ENCODE peak calls at places on chromosome 16, in six cellular contexts. A is IMR-90, W is GM23248, H is gastrocnemius medialis, E is body of pancreas, R is AG04450. C is an unnamed sample. For H3K9me3, the result is how much of the 10 kb centered on the place peaks cover.

GRCh38 chr16:22016927-22017326 is 9.0 kb downstream of the MOSMO start:
- DNase-seq in A (no peak), W (no peak), H (no peak), R (no peak), E (no peak), C (no peak)

GRCh38 chr16:47150067-47150466 is 6.3 kb upstream of the NETO2 start:
- DNase-seq in H (no peak), W (no peak), A (no peak), E (no peak), R (no peak), C (no peak)

GRCh38 chr16:50718061-50718760 is 23.7 kb upstream of the CYLD start:
- DNase-seq in R (no peak), A (peak), W (peak), H (no peak), E (no peak), C (no peak)

GRCh38 chr16:19432429-19432828 is 14.7 kb downstream of the TMC5 start:
- DNase-seq in R (no peak), A (no peak), E (peak), W (no peak), H (no peak), C (no peak)

GRCh38 chr16:56930516-56931252 is 1.3 kb upstream of the HERPUD1 start:
- DNase-seq in E (peak), H (no peak), R (no peak), W (no peak), A (no peak), C (no peak)

GRCh38 chr16:67025151-67025550 is 3.8 kb upstream of the CBFB start:
- DNase-seq in R (no peak), A (no peak), E (no peak), W (no peak), H (no peak), C (no peak)

GRCh38 chr16:79299154-79299799 is 301.3 kb downstream of the MAF start:
- DNase-seq in R (no peak), W (no peak), E (no peak), H (no peak), A (no peak), C (no peak)

GRCh38 chr16:24826817-24827566 is 18.8 kb upstream of the SLC5A11 start:
- DNase-seq in A (no peak), R (no peak), H (no peak), E (no peak), W (no peak), C (no peak)

GRCh38 chr16:81293909-81294802 is 20.6 kb upstream of the GAN start:
- DNase-seq in A (peak), H (no peak), R (no peak), W (no peak), E (no peak), C (no peak)

GRCh38 chr16:50167603-50168002 is 14.5 kb downstream of the TENT4B start:
- DNase-seq in R (no peak), E (no peak), H (no peak), A (no peak), W (no peak), C (no peak)

GRCh38 chr16:67447508-67448076 is 16.7 kb downstream of the HSD11B2 start:
- DNase-seq in W (peak), A (peak), H (no peak), R (peak), E (peak), C (peak)

GRCh38 chr16:56341656-56342397 is 83.5 kb downstream of the AMFR start:
- DNase-seq in A (no peak), E (no peak), W (no peak), H (no peak), R (no peak), C (no peak)

GRCh38 chr16:84042879-84043485 is 387 bp upstream of the SLC38A8 start:
- DNase-seq in H (no peak), W (no peak), E (no peak), A (no peak), R (no peak), C (no peak)

GRCh38 chr16:49575352-49576172 is 202.0 kb downstream of the C16orf78 start:
- DNase-seq in R (no peak), W (no peak), H (no peak), A (no peak), E (peak), C (no peak)

GRCh38 chr16:50690177-50690576 is 3.2 kb upstream of the NOD2 start:
- DNase-seq in H (no peak), E (no peak), A (no peak), W (no peak), R (no peak), C (no peak)

GRCh38 chr16:9836118-9836736 is 346.0 kb downstream of the GRIN2A start:
- DNase-seq in W (peak), E (peak), R (no peak), H (no peak), A (no peak), C (no peak)

GRCh38 chr16:946048-946395 is 24.8 kb downstream of the LMF1 start:
- DNase-seq in E (no peak), W (no peak), A (peak), H (no peak), R (no peak), C (no peak)

GRCh38 chr16:4693956-4694663 is 748 bp downstream of the NUDT16L1 start:
- DNase-seq in E (peak), A (peak), W (peak), H (no peak), R (peak), C (peak)

GRCh38 chr16:28193530-28194423 is 18.0 kb downstream of the XPO6 start:
- DNase-seq in A (peak), E (no peak), R (peak), H (no peak), W (peak), C (no peak)

GRCh38 chr16:61797296-61797695 is 238.9 kb downstream of the CDH8 start:
- DNase-seq in E (no peak), A (no peak), R (no peak), W (no peak), H (no peak), C (no peak)

GRCh38 chr16:12341423-12341822 is 364.9 kb downstream of the SNX29 start:
- DNase-seq in A (peak), H (peak), R (no peak), E (no peak), W (peak), C (no peak)

GRCh38 chr16:69589434-69590269 is 23.9 kb downstream of the NFAT5 start:
- DNase-seq in A (no peak), E (no peak), W (no peak), R (no peak), H (no peak), C (no peak)

GRCh38 chr16:65249768-65250167 is 127.9 kb upstream of the CDH11 start:
- DNase-seq in H (no peak), E (peak), R (no peak), W (peak), A (no peak), C (no peak)

GRCh38 chr16:69848635-69849545 is 86.8 kb downstream of the WWP2 start:
- DNase-seq in E (peak), W (peak), H (peak), R (peak), A (peak), C (no peak)

GRCh38 chr16:56732832-56733231 is 2.9 kb downstream of the NUP93 start:
- DNase-seq in E (no peak), R (no peak), H (no peak), A (no peak), W (no peak), C (no peak)

GRCh38 chr16:63719926-63720325 is 1401.9 kb downstream of the CDH11 start:
- DNase-seq in E (no peak), W (no peak), R (no peak), A (no peak), H (no peak), C (no peak)

GRCh38 chr16:63714876-63715275 is 1407.0 kb downstream of the CDH11 start:
- DNase-seq in E (no peak), R (no peak), W (no peak), A (no peak), H (no peak), C (no peak)

DNA sequence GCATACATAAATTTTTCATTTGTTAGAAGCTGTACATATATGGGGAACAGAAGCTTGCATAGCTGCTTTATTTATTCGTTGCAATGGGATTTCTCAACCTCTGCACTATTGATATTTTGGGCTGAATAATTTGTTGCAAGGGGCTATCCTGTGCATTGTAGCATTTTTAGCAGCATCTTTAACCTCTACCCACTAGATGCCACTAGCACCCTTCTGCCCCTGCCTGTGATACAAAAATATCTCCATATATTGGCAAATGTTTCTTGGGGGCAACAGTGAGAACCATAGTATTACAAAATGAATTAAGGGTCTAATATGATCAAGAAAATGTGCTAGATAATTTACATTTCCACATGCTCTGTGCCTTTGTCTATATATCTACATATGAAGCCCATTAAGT is 1401.0 kb downstream of the CDH11 start:
- DNase-seq in A (no peak), W (no peak), R (no peak), H (no peak), E (no peak), C (no peak)
- H3K9me3 ChIP-seq in A (under half), W (under half), R (under half), H (under half), E (under half), C (under half)

GRCh38 chr16:59327894-59328293 is 593.8 kb upstream of the GOT2 start:
- DNase-seq in W (no peak), E (no peak), H (no peak), R (no peak), A (no peak), C (no peak)

GRCh38 chr16:59324462-59324861 is 590.3 kb upstream of the GOT2 start:
- DNase-seq in A (peak), H (no peak), E (no peak), W (no peak), R (no peak), C (no peak)

DNA sequence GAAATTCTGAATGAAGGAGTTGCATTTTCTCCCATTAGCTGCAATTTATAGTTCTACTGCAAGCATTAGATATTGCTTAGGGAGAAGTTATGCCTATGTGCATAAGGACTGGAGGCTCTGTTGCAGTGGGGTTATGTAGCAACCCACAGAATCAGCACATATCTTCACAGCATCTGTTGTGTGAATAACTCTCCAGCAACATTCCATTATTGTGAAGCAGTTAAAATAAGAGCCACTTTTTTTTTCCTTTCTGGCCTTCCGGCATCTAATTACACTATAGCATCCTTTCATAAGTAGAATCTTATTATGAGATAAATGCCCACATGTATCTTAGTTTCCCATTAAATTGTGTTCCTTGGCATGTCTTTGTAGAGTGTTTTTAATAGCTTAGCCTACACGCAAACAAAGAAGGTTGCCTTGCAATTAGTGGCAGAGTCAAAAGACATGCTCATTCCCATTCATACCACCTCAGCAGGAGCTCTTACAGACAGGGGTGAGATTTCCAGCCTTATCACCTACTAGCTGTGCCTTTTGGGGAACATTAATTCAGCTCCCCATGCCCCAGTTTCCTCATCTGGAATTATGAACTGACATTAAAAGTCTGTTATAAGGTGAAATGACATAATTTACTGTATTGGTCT is 596.0 kb upstream of the GOT2 start:
- DNase-seq in A (peak), W (peak), H (no peak), R (no peak), E (no peak), C (no peak)
- H3K9me3 ChIP-seq in A (under half), W (under half), H (under half), R (under half), E (under half), C (under half)

GRCh38 chr16:26019406-26019805 is 327.6 kb downstream of the HS3ST4 start:
- DNase-seq in R (no peak), W (no peak), E (no peak), A (no peak), H (no peak), C (no peak)
- H3K9me3 ChIP-seq in R (under half), W (under half), E (under half), A (under half), H (under half), C (under half)

GRCh38 chr16:31886227-31886626 is 12.6 kb downstream of the ZNF267 start:
- DNase-seq in W (no peak), H (no peak), E (no peak), R (no peak), A (no peak), C (no peak)

GRCh38 chr16:31893824-31894223 is 20.2 kb downstream of the ZNF267 start:
- DNase-seq in E (no peak), R (no peak), W (no peak), H (no peak), A (no peak), C (no peak)

GRCh38 chr16:31888735-31889134 is 15.1 kb downstream of the ZNF267 start:
- DNase-seq in E (no peak), A (no peak), R (no peak), W (no peak), H (no peak), C (no peak)
- H3K9me3 ChIP-seq in E (under half), A (under half), R (under half), W (under half), H (under half), C (under half)

DNA sequence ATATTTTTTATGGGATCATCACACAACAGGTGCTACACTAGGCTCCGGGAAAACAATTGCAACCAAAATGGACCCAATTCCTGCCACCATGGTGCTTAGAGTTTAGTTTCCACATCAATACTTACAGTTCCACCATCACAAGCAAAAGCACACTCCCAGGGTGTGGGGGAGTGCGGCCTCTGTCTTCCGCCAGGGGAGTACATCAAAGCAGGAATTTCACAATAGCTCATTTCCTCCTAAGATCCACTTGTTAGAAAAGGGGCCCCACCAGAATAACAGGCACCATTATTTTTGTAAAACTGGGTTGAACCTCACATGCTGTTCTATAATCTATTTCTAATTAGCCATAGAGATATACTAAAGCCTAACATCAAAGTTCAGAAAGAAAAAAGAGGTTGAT is 44.3 kb upstream of the PSMD7 start:
- DNase-seq in R (no peak), A (no peak), H (no peak), E (no peak), W (no peak), C (no peak)
- H3K9me3 ChIP-seq in R (under half), A (under half), H (under half), E (under half), W (under half), C (under half)

GRCh38 chr16:35910409-35910808 is 2451.0 kb downstream of the TP53TG3F start:
- DNase-seq in E (no peak), H (no peak), W (no peak), R (no peak), A (no peak), C (no peak)
- H3K9me3 ChIP-seq in E (under half), H (under half), W (under half), R (half or more), A (under half), C (under half)

DNA sequence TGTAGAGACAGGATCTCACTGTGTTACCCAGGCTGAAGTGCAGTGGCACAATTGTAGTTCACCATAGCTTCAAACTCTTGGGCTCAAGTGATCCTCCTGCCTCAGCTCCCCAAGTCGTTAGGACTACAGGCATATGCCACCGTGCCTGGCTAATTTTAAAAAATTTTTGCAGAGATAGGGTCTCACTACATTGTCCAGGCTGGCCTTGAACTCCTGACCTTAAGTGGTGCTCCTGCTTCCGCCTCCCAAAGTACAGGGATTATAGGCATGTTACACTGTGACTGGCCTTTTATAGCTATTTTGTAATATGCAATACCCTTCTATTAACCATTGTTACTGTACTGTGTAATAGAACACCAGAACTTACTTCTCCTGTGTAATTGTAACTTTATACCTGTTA is 139.3 kb upstream of the ZNF267 start:
- DNase-seq in E (no peak), R (no peak), H (no peak), W (no peak), A (no peak), C (no peak)
- H3K9me3 ChIP-seq in E (under half), R (under half), H (under half), W (under half), A (under half), C (under half)

GRCh38 chr16:2237076-2237551 is 870 bp downstream of the DNASE1L2 start:
- DNase-seq in A (no peak), H (no peak), R (no peak), E (no peak), W (no peak), C (no peak)
- H3K9me3 ChIP-seq in A (under half), H (under half), R (under half), E (under half), W (under half), C (under half)

C was measured in T-helper 17 cell.